ENCODE peak calls at places on chromosome 17, in four cellular contexts. B is H1, F is SK-N-SH, P is HCT116. G is an unnamed sample. For H3K9me3, the result is how much of the 10 kb centered on the place peaks cover.

GRCh38 chr17:2335726-2336214 is 487 bp downstream of the TSR1 start:
- DNase-seq in B (no peak), F (peak), P (no peak), G (no peak)

GRCh38 chr17:74303300-74303699 is 22.7 kb upstream of the KIF19 start:
- DNase-seq in B (no peak), F (no peak), P (no peak), G (no peak)

GRCh38 chr17:19507673-19508326 is 25.9 kb upstream of the SLC47A1 start:
- DNase-seq in B (peak), F (peak), P (peak), G (peak)

GRCh38 chr17:67833946-67834631 is 8.8 kb downstream of the BPTF start:
- DNase-seq in B (peak), F (no peak), P (no peak), G (no peak)

GRCh38 chr17:45384800-45385262 is 47.8 kb downstream of the ARHGAP27 start:
- DNase-seq in B (peak), F (no peak), P (no peak), G (no peak)

GRCh38 chr17:55634702-55635101 is 88.0 kb downstream of the TMEM100 start:
- DNase-seq in B (no peak), F (no peak), P (no peak), G (no peak)

GRCh38 chr17:47285003-47285402 is 31.4 kb downstream of the ITGB3 start:
- DNase-seq in B (no peak), F (no peak), P (no peak), G (no peak)

GRCh38 chr17:9234404-9234945 is 213.2 kb downstream of the NTN1 start:
- DNase-seq in B (no peak), F (no peak), P (no peak), G (no peak)

GRCh38 chr17:51087072-51087757 is 33.5 kb downstream of the SPAG9 start:
- DNase-seq in B (no peak), F (no peak), P (no peak), G (no peak)

GRCh38 chr17:4010754-4011153 is 46.5 kb upstream of the ATP2A3 start:
- DNase-seq in B (no peak), F (no peak), P (no peak), G (no peak)

GRCh38 chr17:28199115-28199514 is 119.9 kb upstream of the TMEM97 start:
- DNase-seq in B (no peak), F (no peak), P (no peak), G (no peak)

GRCh38 chr17:31469959-31470358 is 78.5 kb downstream of the RAB11FIP4 start:
- DNase-seq in B (peak), F (no peak), P (no peak), G (no peak)

DNA sequence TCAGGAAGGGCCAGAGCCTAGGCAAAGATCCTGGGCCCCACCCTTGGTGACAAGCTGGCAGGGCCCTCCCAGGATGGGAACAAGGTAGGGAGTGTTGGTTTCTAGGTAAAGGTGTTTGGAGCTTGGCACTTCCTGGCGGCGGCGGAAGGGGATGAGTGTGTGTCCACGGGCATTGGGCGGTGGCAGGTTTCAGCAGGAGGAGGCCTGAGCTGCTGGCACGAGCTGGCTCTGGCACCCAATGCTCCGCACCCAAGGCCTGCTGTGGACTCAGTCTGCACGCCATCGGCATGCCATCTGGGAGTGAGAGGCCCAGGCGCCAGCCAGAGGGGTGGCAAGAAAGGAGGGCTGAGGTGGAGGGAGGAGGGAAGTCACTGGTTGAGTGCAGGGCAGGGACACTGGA is 46.9 kb upstream of the TAC4 start:
- DNase-seq in B (no peak), F (no peak), P (no peak), G (no peak)
- TF ChIP-seq JUND in B (no peak), F (no peak), P (no peak), G (no peak)

GRCh38 chr17:22266231-22266630 is 573.9 kb downstream of the KCNJ18 start:
- DNase-seq in B (no peak), F (peak), P (no peak), G (no peak)
- H3K9me3 ChIP-seq in B (half or more), F (under half), P (under half), G (under half)

DNA sequence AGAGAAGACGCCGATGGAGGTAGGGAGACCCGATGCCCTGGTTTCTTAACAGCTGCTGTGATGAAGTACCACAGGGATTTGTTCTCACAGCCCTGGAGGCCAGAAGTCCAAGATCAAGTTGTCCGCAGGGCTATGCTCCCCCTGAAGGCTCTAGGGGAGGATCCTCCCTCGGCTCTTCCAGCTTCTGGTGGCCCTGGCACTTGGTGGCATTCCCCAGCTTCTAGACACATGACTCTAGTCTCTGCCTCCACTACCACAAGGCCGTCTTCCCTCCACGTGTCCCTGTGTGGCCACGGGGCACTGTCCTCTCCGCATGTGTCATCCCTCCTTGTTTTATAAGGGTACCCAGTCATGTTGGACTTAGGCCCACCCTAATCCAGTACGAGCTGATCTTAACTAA is 375.2 kb downstream of the SLC39A11 start:
- DNase-seq in B (no peak), F (no peak), P (no peak), G (no peak)
- TF ChIP-seq JUND in B (no peak), F (no peak), P (no peak), G (no peak)

GRCh38 chr17:79743614-79744013 is 12.9 kb downstream of the ENPP7 start:
- DNase-seq in B (no peak), F (no peak), P (no peak), G (no peak)
- H3K9me3 ChIP-seq in B (under half), F (under half), P (under half), G (under half)

DNA sequence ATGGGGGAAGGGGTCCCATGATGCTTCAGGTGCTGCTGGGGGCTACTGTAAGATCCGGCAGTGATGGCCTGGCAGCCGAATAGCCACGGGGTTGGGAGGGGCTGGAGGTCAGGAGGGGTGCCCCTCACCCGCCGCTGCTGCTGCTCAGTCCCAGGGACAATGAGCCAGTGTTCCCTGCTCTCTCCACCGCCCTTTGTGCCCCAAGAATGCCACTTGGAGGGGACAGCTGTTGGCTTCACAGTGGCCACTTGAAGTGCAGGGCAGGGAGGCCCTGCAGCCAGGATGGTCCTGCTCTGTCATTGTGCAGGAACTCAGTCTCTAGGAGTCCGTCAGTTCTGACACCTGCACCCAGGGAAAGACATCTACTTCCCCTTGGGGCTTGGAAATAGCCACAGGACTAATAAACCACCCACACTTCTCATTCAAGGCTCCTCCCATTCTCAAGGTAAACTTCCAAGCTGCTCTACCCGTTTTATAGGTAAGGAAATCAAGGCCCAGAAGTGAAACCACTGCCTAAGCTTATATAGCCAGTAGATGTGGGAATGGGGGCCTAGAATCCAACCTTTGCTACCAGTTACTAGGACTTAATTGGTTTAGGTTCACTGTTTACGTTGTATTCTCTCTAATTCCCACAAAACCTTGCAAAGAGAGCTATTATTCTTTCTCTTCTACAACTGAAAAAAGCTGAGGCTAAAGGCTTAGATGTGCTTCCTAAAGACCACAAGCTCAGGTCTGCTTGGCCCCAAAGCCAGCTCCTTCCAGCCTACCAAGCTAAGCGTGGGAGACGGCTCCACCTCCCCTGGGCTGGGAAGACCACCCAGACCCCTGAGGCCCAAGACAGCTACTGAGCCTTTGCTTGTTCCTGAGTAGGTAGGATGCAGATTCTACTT is 6.2 kb upstream of the CPSF4L start:
- DNase-seq in B (no peak), F (no peak), P (no peak), G (no peak)
- TF ChIP-seq JUND in B (no peak), F (no peak), P (no peak), G (no peak)

DNA sequence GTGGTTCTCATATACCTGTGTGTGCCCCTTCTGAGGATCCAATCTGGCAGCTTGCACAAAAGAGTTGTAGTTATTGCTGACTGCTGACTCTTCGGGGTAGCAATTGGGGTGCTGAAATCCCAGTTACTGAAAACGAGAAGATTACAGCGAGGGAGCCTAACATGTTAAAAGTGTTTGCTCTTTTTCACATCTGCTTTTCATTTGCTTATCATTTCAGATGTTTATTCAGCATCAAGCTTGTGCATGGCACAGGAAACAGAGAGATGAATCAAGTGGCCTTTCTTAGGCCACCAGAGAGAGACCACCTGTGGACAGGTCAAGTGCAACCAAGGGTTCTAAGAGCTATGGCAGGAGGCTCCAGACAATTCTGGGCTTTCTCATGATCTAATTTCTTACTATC is 16.9 kb downstream of the DHRS7B start:
- DNase-seq in B (no peak), F (peak), P (no peak), G (no peak)
- H3K9me3 ChIP-seq in B (under half), F (under half), P (under half), G (under half)

DNA sequence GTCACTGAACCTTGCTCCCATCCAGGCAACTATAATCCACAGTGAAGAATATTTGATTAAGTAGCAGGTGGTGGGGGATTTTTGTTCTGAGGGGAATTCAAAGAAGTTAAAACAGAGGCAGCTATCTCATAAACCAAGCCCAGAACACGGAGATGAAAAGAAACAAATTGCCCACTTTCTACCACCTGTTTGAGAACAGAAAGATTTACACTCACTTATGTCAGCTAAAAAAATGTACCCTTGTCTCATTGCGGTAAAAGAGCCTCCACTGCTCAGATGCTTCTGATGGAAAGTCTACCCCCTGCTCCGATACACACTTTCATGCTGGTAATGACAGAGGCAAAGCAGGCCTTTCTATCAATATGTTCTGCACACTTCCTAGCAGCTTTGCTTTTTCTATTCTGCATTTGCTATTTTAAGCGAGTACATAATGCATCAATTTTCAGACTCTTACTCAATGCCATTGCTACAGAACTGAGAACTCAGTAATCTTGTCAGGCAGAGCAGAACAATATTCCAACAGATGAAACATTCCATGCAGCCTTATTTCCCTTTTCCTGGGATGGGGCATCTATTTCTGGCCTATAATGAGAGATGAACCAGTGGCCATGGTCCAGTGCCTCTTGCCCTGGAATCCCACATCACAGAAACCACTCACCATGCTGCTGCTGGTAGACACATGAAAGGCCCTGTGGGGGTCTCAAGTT is 29.0 kb downstream of the CDK5R1 start:
- DNase-seq in B (no peak), F (no peak), P (no peak), G (peak)
- TF ChIP-seq JUND in B (no peak), F (no peak), P (no peak), G (no peak)

G was measured in GM12878.